ENCODE peak calls at places on chromosome 1, in ten cellular contexts. W is prostate gland; E is tibial artery; M is GM12865; O is colonic mucosa; D is CD8-positive, alpha-beta memory T cell; A is epithelial cell of proximal tubule; Q is fibroblast of pulmonary artery; U is heart left ventricle; G is HCT116. L is an unnamed sample.

GRCh38 chr1:204837440-204838084 is 33.1 kb upstream of the NFASC start:
- DNase-seq in W (no peak), A (no peak), U (no peak), D (no peak), M (peak; percentile 19), O (peak; percentile 40), E (no peak), G (no peak), Q (peak; percentile 71), L (peak; percentile 67)

GRCh38 chr1:150362721-150363425 is 1.1 kb upstream of the RPRD2 start:
- DNase-seq in A (no peak), U (no peak), D (no peak), E (no peak), M (peak; percentile 78), Q (no peak), O (peak; percentile 20), W (peak; percentile 13), G (no peak), L (no peak)

GRCh38 chr1:186511761-186512637 is 51.1 kb upstream of the PDC start:
- DNase-seq in O (peak; percentile 20), W (no peak), A (no peak), M (peak; percentile 76), D (no peak), Q (no peak), U (no peak), G (no peak), E (no peak), L (peak; percentile 31)

GRCh38 chr1:74729741-74730478 is 2.9 kb downstream of the CRYZ start:
- DNase-seq in M (no peak), W (no peak), U (no peak), E (no peak), Q (peak; percentile 38), D (no peak), O (no peak), A (no peak), G (peak; percentile 23), L (peak; percentile 33)

GRCh38 chr1:161052899-161053298 is 7.1 kb upstream of the USF1 start:
- DNase-seq in W (no peak), D (no peak), U (no peak), O (no peak), M (no peak), Q (no peak), G (no peak), A (no peak), E (no peak), L (peak; percentile 15)

GRCh38 chr1:234324668-234325225 is 48.5 kb upstream of the COA6 start:
- DNase-seq in D (no peak), W (no peak), Q (no peak), E (no peak), G (no peak), U (no peak), O (no peak), A (no peak), M (no peak), L (no peak)

GRCh38 chr1:235213752-235214151 is 52.7 kb upstream of the RBM34 start:
- DNase-seq in G (no peak), D (no peak), E (no peak), U (no peak), O (no peak), A (no peak), Q (no peak), W (no peak), M (no peak), L (no peak)

GRCh38 chr1:75208862-75209261 is 74.7 kb downstream of the LHX8 start:
- DNase-seq in O (no peak), G (no peak), A (no peak), U (no peak), W (no peak), E (no peak), M (no peak), D (no peak), Q (no peak), L (no peak)

GRCh38 chr1:58883888-58884482 is 100.1 kb upstream of the JUN start:
- DNase-seq in O (no peak), W (no peak), G (no peak), M (no peak), A (no peak), E (no peak), U (no peak), Q (peak; percentile 90), D (no peak), L (peak; percentile 78)

GRCh38 chr1:5109652-5110051 is 455.2 kb downstream of the AJAP1 start:
- DNase-seq in W (no peak), A (no peak), D (no peak), G (no peak), M (no peak), E (no peak), U (no peak), Q (no peak), O (no peak), L (no peak)

GRCh38 chr1:214660900-214661299 is 57.9 kb downstream of the CENPF start:
- DNase-seq in U (no peak), G (no peak), D (no peak), A (no peak), E (no peak), Q (peak; percentile 84), W (no peak), M (no peak), O (peak; percentile 29), L (peak; percentile 96)

GRCh38 chr1:117821782-117822447 is 107.5 kb downstream of the GDAP2 start:
- DNase-seq in M (no peak), Q (peak; percentile 96), W (peak; percentile 28), A (peak; percentile 58), U (no peak), E (no peak), G (peak; percentile 12), D (no peak), O (no peak), L (peak; percentile 97)

GRCh38 chr1:7110306-7110705 is 325.1 kb downstream of the CAMTA1 start:
- DNase-seq in M (no peak), G (no peak), Q (no peak), D (no peak), O (no peak), A (peak; percentile 76), U (no peak), E (no peak), W (no peak), L (no peak)

GRCh38 chr1:86504895-86505625 is 36.3 kb downstream of the CLCA1 start:
- DNase-seq in M (no peak), G (no peak), E (no peak), O (peak; percentile 63), W (peak; percentile 90), U (no peak), Q (peak; percentile 22), D (no peak), A (no peak), L (peak; percentile 8)

GRCh38 chr1:222557574-222557973 is 9.7 kb upstream of the HHIPL2 start:
- DNase-seq in Q (no peak), A (no peak), D (no peak), M (no peak), U (no peak), G (no peak), O (no peak), W (no peak), E (no peak), L (no peak)
- H3K4me3 ChIP-seq in Q (no peak overlapping the region), A (no peak overlapping the region), D (no peak overlapping the region), M (no peak overlapping the region), U (no peak overlapping the region), G (no peak overlapping the region), O (no peak overlapping the region), W (no peak overlapping the region), E (no peak overlapping the region), L (no peak overlapping the region)

GRCh38 chr1:184299796-184300195 is 87.0 kb upstream of the C1orf21 start:
- DNase-seq in O (no peak), Q (no peak), D (no peak), W (no peak), E (no peak), G (no peak), M (no peak), U (no peak), A (no peak), L (no peak)
- H3K4me3 ChIP-seq in O (no peak overlapping the region), Q (no peak overlapping the region), D (no peak overlapping the region), W (no peak overlapping the region), E (no peak overlapping the region), G (no peak overlapping the region), M (no peak overlapping the region), U (no peak overlapping the region), A (no peak overlapping the region), L (no peak overlapping the region)

GRCh38 chr1:223077434-223077833 is 65.6 kb downstream of the TLR5 start:
- DNase-seq in A (no peak), Q (no peak), D (no peak), E (no peak), O (no peak), U (no peak), M (no peak), G (no peak), W (no peak), L (no peak)

GRCh38 chr1:223076382-223076781 is 66.7 kb downstream of the TLR5 start:
- DNase-seq in Q (no peak), U (no peak), W (no peak), G (no peak), O (no peak), D (no peak), A (no peak), M (no peak), E (no peak), L (no peak)

GRCh38 chr1:223079498-223079897 is 63.5 kb downstream of the TLR5 start:
- DNase-seq in E (no peak), A (no peak), M (no peak), G (no peak), O (no peak), U (no peak), D (no peak), Q (no peak), W (no peak), L (no peak)

GRCh38 chr1:223084466-223084865 is 58.6 kb downstream of the TLR5 start:
- DNase-seq in O (no peak), W (no peak), M (no peak), G (no peak), D (no peak), U (no peak), E (no peak), Q (no peak), A (no peak), L (no peak)

GRCh38 chr1:223081181-223081994 is 61.7 kb downstream of the TLR5 start:
- DNase-seq in A (peak; percentile 83), M (peak; percentile 84), E (peak; percentile 56), G (peak; percentile 97), D (peak; percentile 64), U (peak; percentile 93), W (peak; percentile 76), Q (peak; percentile 93), O (peak; percentile 84), L (peak; percentile 87)
- H3K4me3 ChIP-seq in A (peak overlapping the region; percentile 31), M (peak overlapping the region; percentile 44), E (peak overlapping the region; percentile 45), G (peak overlapping the region; percentile 21), D (peak overlapping the region; percentile 63), U (peak overlapping the region; percentile 51), W (peak overlapping the region; percentile 14), Q (peak overlapping the region; percentile 34), O (peak overlapping the region; percentile 8), L (peak overlapping the region; percentile 41)

DNA sequence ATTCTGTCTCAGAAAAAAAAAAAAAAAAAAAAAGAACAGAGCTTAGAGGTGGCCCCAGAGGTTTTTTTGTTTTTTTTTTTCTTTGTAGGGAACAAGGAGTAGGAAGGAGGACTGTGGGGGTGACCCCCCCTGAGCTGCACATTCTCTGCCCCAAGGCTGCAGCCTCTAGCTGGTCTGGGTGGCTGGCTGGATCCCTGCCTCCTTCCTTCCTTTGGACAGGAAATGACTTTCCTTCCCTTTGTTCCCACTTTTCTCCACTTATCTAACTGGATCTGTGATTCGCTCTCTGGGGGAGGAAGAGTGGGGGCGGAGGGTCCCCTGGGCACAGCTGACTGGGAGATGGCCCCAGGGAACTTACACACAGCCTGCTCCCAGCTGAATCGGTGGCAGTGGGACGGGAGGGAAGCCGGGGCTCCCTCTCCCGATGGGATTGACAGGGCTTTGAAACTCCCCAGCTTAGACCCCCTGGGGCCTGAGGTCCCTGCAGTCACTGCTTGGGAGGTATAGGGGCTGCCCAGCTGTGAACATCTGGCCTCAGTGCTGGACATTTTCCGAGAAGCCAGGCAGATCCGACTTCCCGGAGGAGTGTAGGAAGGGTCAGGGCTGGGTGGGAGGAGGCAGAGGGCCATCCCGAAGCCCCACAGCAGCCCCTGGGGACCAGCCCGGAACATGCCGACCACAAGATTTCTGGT is 2.1 kb downstream of the FBLIM1 start:
- DNase-seq in G (no peak), M (no peak), D (no peak), E (peak; percentile 47), U (no peak), Q (peak; percentile 94), W (no peak), O (peak; percentile 36), A (no peak), L (peak; percentile 80)
- H3K4me3 ChIP-seq in G (no peak overlapping the region), M (no peak overlapping the region), D (no peak overlapping the region), E (peak overlapping the region; percentile 90), U (peak overlapping the region; percentile 95), Q (peak overlapping the region; percentile 72), W (no peak overlapping the region), O (no peak overlapping the region), A (peak overlapping the region; percentile 34), L (peak overlapping the region; percentile 78)